ENCODE peak calls at places on chromosome 10, in eight cellular contexts. F is transverse colon, M is stomach, N is HCT116, P is A673, Y is ovary, Z is mesendoderm, X is MM.1S. W is an unnamed sample. For H3K4me1, the result is how much of the 10 kb centered on the place peaks cover.

GRCh38 chr10:125479059-125479458 is 203.9 kb downstream of the TEX36 start:
- DNase-seq in F (no peak), M (no peak), N (peak), P (no peak), Y (no peak), Z (no peak), X (no peak), W (no peak)

GRCh38 chr10:58513189-58514101 is 773 bp downstream of the BICC1 start:
- DNase-seq in F (peak), M (peak), N (no peak), P (peak), Y (peak), Z (peak), X (no peak), W (peak)

GRCh38 chr10:42961156-42961589 is 115.7 kb upstream of the RET start:
- DNase-seq in F (no peak), M (peak), N (no peak), P (no peak), Y (no peak), Z (no peak), X (no peak), W (peak)

GRCh38 chr10:51878695-51879094 is 179.3 kb upstream of the CSTF2T start:
- DNase-seq in F (no peak), M (no peak), N (no peak), P (peak), Y (no peak), Z (no peak), X (no peak), W (no peak)

GRCh38 chr10:128963246-128964099 is 503.6 kb upstream of the MGMT start:
- DNase-seq in F (no peak), M (no peak), N (no peak), P (no peak), Y (no peak), Z (no peak), X (no peak), W (no peak)

GRCh38 chr10:113532724-113533123 is 20.1 kb upstream of the HABP2 start:
- DNase-seq in F (no peak), M (no peak), N (no peak), P (no peak), Y (no peak), Z (no peak), X (no peak), W (peak)

GRCh38 chr10:13681095-13681494 is 94.3 kb downstream of the PRPF18 start:
- DNase-seq in F (no peak), M (no peak), N (no peak), P (no peak), Y (no peak), Z (no peak), X (no peak), W (no peak)

GRCh38 chr10:63703740-63704345 is 182.6 kb downstream of the REEP3 start:
- DNase-seq in F (no peak), M (peak), N (no peak), P (no peak), Y (no peak), Z (no peak), X (no peak), W (no peak)

GRCh38 chr10:96259884-96260511 is 11.4 kb downstream of the BLNK start:
- DNase-seq in F (no peak), M (no peak), N (no peak), P (no peak), Y (no peak), Z (no peak), X (no peak), W (no peak)

GRCh38 chr10:46239999-46240683 is 46.7 kb upstream of the ANTXRL start:
- DNase-seq in F (no peak), M (peak), N (no peak), P (no peak), Y (no peak), Z (no peak), X (no peak), W (no peak)

GRCh38 chr10:67520924-67521520 is 175.0 kb downstream of the CTNNA3 start:
- DNase-seq in F (peak), M (no peak), N (peak), P (peak), Y (peak), Z (peak), X (peak), W (no peak)

GRCh38 chr10:97713351-97713827 is at the start of gene MARVELD1:
- DNase-seq in F (peak), M (no peak), N (no peak), P (peak), Y (peak), Z (peak), X (no peak), W (peak)

GRCh38 chr10:116055252-116055918 is 217.6 kb downstream of the GFRA1 start:
- DNase-seq in F (no peak), M (no peak), N (no peak), P (no peak), Y (no peak), Z (no peak), X (no peak), W (no peak)

GRCh38 chr10:10613654-10614244 is 403.9 kb upstream of the CELF2 start:
- DNase-seq in F (no peak), M (no peak), N (no peak), P (no peak), Y (no peak), Z (no peak), X (no peak), W (no peak)

GRCh38 chr10:110212119-110213006 is 5.0 kb downstream of the MXI1 start:
- DNase-seq in F (peak), M (peak), N (no peak), P (no peak), Y (no peak), Z (no peak), X (peak), W (peak)

GRCh38 chr10:90846746-90847145 is 11.1 kb downstream of the HTR7 start:
- DNase-seq in F (no peak), M (no peak), N (no peak), P (no peak), Y (no peak), Z (no peak), X (no peak), W (no peak)

GRCh38 chr10:60901561-60902235 is 42.3 kb downstream of the RHOBTB1 start:
- DNase-seq in F (no peak), M (peak), N (no peak), P (peak), Y (no peak), Z (no peak), X (no peak), W (no peak)

GRCh38 chr10:28734940-28735759 is 57.8 kb downstream of the BAMBI start:
- DNase-seq in F (no peak), M (no peak), N (peak), P (peak), Y (peak), Z (peak), X (no peak), W (peak)

DNA sequence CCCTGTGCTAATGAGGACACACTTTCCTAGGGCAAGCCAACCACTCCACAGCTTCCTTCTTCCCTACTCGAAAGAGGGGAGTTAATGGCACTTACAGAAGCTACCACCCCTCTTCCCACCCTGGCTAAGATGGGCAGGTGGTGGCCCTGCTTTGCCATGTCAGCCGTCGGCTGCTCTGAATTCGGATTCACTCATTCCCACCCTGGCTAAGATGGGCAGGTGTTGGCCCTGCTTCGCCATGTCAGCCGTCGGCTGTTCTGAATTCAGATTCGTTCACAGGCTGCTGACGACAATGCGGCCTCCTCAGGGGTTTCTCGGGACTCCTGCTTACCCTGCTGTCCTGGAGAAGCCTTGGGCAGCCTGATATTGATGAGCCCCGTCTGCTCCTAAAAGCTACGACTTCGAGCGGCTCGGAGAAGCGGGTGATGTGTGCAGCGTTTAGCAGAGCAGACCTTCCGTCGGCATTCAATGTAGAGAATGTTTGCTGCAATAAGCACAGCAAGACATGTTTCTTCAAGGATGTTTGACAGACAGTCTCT is 56.2 kb upstream of the PPP2R2D start:
- DNase-seq in F (no peak), M (no peak), N (no peak), P (no peak), Y (no peak), Z (no peak), X (no peak), W (peak)
- H3K4me1 ChIP-seq in F (under half), M (under half), N (under half), P (under half), Y (under half), Z (under half), X (under half), W (under half)

DNA sequence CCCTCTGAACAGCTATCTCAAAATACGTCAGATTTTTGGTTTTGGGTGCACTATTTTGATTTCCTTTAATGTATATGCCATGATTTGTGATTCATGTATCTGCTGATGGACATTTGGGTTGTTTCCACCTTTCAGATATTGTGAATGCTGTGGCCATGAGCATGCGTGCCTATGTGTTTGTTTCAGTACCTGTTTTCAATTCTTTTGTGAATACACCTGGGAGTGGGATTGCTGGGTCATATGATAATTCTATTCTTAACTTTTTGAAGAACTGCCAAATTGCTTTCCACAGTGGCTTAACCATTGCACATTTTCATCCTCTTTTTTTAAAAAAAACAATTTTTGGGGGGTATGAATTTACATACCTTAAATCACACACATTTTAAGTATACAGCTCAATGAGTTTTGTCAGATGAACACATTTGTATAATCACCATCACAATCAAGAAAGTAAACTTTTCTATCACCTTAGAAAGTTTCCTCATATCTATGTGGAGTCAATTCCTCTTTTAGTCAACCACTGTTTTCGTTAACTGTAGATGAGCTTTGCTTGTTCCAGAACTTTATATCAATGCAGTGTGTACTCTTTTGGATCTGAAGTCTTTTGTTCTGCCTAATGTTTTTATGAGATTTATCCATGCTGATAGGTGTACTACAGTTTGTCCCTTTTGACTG is 36.9 kb downstream of the CYP26A1 start:
- DNase-seq in F (no peak), M (no peak), N (no peak), P (no peak), Y (no peak), Z (no peak), X (peak), W (no peak)
- H3K27ac ChIP-seq in F (no peak), M (no peak), N (no peak), P (no peak), Y (no peak), Z (no peak), X (peak), W (no peak)

GRCh38 chr10:12628153-12628552 is 278.8 kb downstream of the CAMK1D start:
- DNase-seq in F (no peak), M (no peak), N (no peak), P (no peak), Y (no peak), Z (no peak), X (no peak), W (no peak)

GRCh38 chr10:12622691-12623090 is 273.3 kb downstream of the CAMK1D start:
- DNase-seq in F (no peak), M (no peak), N (no peak), P (no peak), Y (no peak), Z (no peak), X (no peak), W (no peak)

GRCh38 chr10:12628964-12629766 is 279.8 kb downstream of the CAMK1D start:
- DNase-seq in F (peak), M (no peak), N (no peak), P (peak), Y (no peak), Z (peak), X (no peak), W (no peak)

GRCh38 chr10:12622016-12622415 is 272.7 kb downstream of the CAMK1D start:
- DNase-seq in F (no peak), M (no peak), N (no peak), P (no peak), Y (no peak), Z (no peak), X (no peak), W (no peak)

DNA sequence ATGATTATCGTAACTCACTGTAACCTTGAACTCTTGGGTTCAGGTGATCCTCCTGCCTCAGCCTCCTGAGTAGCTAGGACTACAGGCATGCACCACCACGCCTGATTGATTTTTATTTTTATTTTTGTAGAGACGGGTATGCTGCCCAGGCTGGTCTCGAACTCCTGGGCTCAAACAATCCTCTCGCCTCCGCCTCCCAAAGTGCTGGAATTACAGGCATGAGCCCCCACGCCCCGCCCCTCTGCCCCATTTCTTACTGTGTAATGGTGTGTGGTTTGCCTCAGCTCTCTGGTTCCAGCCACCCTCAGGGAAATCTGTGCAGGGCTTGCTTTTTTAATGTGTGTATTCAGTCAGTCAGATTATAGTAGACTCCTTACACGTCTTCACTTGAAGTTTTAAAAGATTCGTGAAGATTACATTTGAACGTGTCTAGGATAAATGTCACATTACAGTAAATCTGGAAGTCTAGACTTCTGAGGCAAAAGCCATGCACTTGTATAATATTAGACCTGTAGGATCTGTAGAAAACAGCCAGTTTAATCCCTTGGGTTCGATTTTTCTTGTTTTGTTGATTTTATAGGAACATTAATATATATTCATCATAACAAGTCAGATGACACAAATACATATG is 276.2 kb downstream of the CAMK1D start:
- DNase-seq in F (no peak), M (no peak), N (no peak), P (no peak), Y (no peak), Z (peak), X (no peak), W (no peak)
- H3K4me1 ChIP-seq in F (under half), M (under half), N (under half), P (under half), Y (under half), Z (under half), X (under half), W (under half)

GRCh38 chr10:119725550-119726290 is at the start of gene INPP5F:
- DNase-seq in F (peak), M (peak), N (peak), P (peak), Y (peak), Z (peak), X (peak), W (peak)
- H3K27ac ChIP-seq in F (peak), M (peak), N (peak), P (peak), Y (peak), Z (peak), X (peak), W (peak)